ENCODE peak calls at places on chromosomes 6 and 20, in four cellular contexts. C is AG09319, F is ovary, H is fibroblast of lung. I is an unnamed sample.
A peak's percentile ranks its signal among the peaks of the same experiment; 100 is the strongest.

GRCh38 chr6:170034294-170034693 is 256.6 kb downstream of the DLL1 start:
- DNase-seq in C (no peak), F (no peak), H (no peak), I (no peak)

GRCh38 chr20:10665791-10666190 is 8.0 kb downstream of the JAG1 start:
- DNase-seq in C (no peak), F (no peak), H (no peak), I (peak; percentile 31)

GRCh38 chr6:107716688-107717089 is 107.4 kb downstream of the SCML4 start:
- DNase-seq in C (no peak), F (no peak), H (peak; percentile 21), I (peak; percentile 21)

GRCh38 chr6:39850897-39851296 is 58.7 kb downstream of the DAAM2 start:
- DNase-seq in C (no peak), F (no peak), H (peak; percentile 19), I (no peak)

GRCh38 chr6:6362051-6362450 is 41.6 kb upstream of the F13A1 start:
- DNase-seq in C (no peak), F (no peak), H (peak; percentile 0), I (no peak)

GRCh38 chr20:45950330-45950646 is 15.8 kb downstream of the PCIF1 start:
- DNase-seq in C (no peak), F (no peak), H (no peak), I (no peak)

GRCh38 chr6:37676071-37676470 is 21.6 kb downstream of the MDGA1 start:
- DNase-seq in C (no peak), F (no peak), H (no peak), I (no peak)

GRCh38 chr20:8132632-8133587 is 844 bp downstream of the PLCB1 start:
- DNase-seq in C (no peak), F (peak; percentile 16), H (peak; percentile 40), I (peak; percentile 26)

GRCh38 chr6:112176175-112176574 is 78.2 kb downstream of the LAMA4 start:
- DNase-seq in C (no peak), F (no peak), H (no peak), I (no peak)

GRCh38 chr6:123380257-123380656 is 256.5 kb downstream of the TRDN start:
- DNase-seq in C (no peak), F (no peak), H (peak; percentile 12), I (peak; percentile 1)

GRCh38 chr6:83403191-83403590 is 27.7 kb downstream of the ME1 start:
- DNase-seq in C (no peak), F (no peak), H (no peak), I (no peak)

GRCh38 chr6:159036673-159037072 is 8.1 kb downstream of the TAGAP start:
- DNase-seq in C (no peak), F (no peak), H (no peak), I (no peak)

GRCh38 chr6:140385686-140386085 is 1011.2 kb upstream of the CITED2 start:
- DNase-seq in C (no peak), F (no peak), H (no peak), I (no peak)

GRCh38 chr6:111361648-111362047 is 121.4 kb downstream of the REV3L start:
- DNase-seq in C (no peak), F (peak; percentile 15), H (peak; percentile 35), I (peak; percentile 46)

GRCh38 chr6:69907981-69908498 is 41.7 kb downstream of the COL19A1 start:
- DNase-seq in C (peak; percentile 11), F (no peak), H (peak; percentile 26), I (peak; percentile 70)

GRCh38 chr6:145895802-145896201 is 68.4 kb downstream of the SHPRH start:
- DNase-seq in C (no peak), F (no peak), H (no peak), I (peak; percentile 29)
- TF ChIP-seq CTCF in C (peak; percentile 7), F (no peak), H (no peak), I (peak; percentile 38)

DNA sequence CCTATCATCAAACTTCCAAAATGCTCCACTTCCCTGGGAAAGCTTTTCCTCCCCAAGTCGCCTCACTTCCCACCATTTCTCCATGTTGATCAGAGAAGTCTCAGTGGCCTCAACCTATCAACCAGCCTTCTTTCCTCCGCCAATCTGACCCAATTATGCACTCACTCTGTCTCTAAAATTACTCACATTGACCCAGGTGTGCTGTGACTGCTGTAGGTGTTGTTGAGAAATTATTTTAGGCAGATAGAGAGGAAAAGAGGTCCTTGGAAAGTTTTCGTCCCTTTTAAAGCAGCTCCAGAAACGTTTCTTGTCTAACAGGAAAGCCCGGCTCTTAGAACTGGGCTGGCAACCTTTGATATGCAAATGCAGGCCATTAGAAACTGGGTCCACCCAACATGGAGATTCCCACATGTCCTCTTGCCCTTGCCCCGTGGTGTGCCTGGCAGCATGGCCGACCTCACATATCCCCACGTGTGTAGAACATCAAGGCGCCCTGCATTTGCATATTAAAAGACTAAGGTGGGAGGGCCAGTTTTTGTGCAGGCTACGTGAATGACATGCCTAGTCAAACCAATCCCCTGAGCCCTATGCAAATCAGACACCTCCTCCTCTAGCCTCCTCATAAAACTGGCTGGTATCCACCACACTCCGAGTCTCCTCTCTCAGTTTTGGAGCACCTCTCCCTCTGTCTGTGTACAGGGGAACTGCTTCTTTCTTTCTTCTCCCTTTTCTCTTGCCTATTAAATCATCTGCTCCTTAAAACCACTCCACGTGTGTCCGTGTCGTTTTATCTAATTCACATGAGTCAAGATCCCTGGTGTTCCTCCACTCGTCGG is 12.9 kb downstream of the IPCEF1 start:
- DNase-seq in C (no peak), F (peak; percentile 37), H (peak; percentile 70), I (peak; percentile 65)
- TF ChIP-seq CTCF in C (no peak), F (no peak), H (no peak), I (peak; percentile 63)

DNA sequence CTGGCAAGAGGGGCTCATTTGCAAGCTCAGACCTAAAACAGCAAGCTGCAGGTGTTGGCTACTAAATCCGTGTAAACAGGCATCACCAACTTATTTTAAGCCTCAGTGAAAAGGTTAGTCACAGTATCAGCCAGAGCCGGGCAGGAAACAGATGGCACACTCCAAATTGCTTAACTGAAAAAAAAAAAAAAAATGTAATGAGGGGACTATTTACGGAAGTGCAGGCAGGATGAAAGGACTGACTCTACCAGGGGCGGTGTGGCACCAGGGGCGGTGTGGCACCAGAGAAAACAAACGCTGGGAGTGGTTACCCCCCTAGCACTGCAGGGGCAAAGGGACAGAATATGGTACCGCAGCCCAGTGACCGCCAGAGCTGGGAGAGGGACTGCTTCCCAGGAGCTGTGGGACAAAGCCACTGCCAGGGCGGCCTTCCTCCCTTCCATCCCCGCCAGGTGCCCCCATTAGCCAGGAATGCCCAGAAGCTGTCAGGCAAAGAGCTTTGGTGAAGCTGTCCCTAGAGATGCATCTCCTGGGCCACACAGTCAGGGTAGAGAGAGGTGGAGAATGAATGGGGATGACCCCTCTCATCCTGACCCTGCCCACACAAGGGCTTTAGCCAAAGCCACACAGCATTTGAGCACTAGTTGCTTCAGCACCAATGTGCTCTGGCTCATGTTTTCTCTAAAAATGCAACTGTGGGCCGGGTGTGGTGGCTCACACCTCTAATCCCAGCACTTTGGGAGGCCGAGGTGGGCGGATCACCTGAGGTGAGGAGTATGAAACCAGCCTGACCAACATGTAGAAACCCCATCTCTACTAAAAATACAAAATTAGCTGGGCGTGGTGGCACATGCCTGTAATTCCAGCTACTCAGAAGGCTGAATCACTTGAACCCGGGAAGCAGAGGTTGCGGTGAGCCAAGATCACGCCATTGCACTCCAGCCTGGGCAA is 39.6 kb upstream of the GFOD1 start:
- DNase-seq in C (no peak), F (no peak), H (peak; percentile 15), I (peak; percentile 28)
- TF ChIP-seq CTCF in C (no peak), F (no peak), H (no peak), I (no peak)

GRCh38 chr20:57693002-57693582 is 16.7 kb downstream of the PMEPA1 start:
- DNase-seq in C (no peak), F (no peak), H (peak; percentile 85), I (no peak)
- TF ChIP-seq CTCF in C (no peak), F (no peak), H (no peak), I (no peak)

GRCh38 chr6:54243699-54244098 is 64.5 kb upstream of the TINAG start:
- DNase-seq in C (no peak), F (no peak), H (no peak), I (no peak)

GRCh38 chr6:54245265-54245664 is 63.0 kb upstream of the TINAG start:
- DNase-seq in C (no peak), F (no peak), H (no peak), I (no peak)

GRCh38 chr6:54248994-54249393 is 59.2 kb upstream of the TINAG start:
- DNase-seq in C (no peak), F (no peak), H (no peak), I (no peak)

GRCh38 chr6:54248319-54248718 is 59.9 kb upstream of the TINAG start:
- DNase-seq in C (no peak), F (no peak), H (no peak), I (no peak)

DNA sequence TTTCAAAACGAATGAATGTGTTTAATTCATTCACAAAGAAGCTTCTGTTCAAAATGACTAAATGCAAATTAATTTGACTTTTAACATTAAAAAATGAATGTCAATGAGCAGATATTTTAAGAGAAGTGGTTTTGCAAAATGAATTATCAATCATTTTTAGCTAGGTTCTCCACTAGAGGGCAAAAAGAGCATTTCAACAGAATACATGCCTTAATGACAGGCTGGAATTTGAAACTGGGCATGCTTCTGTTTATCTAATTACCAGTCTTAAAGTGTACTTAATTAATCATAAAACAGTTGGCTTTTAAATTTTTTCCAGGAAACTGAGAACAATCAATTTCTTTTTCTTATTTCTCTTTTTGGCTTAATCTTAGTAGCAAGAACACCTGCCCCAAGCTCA is 63.8 kb upstream of the TINAG start:
- DNase-seq in C (no peak), F (no peak), H (peak; percentile 30), I (peak; percentile 18)
- TF ChIP-seq CTCF in C (peak; percentile 57), F (no peak), H (peak; percentile 44), I (peak; percentile 63)

I was measured in fibroblast of villous mesenchyme.